ENCODE peak calls at places on chromosomes 3 and 15, in ten cellular contexts. O is NCI-H1092 treated with DMSO at 0.1 percent for 48 hours; I is Caki2; C is head of caudate nucleus; K is activated CD8-positive, alpha-beta memory T cell treated with anti-CD3 and anti-CD28 coated beads, Interleukin-2, amount 10 ng/mL, durations not matched to agents 7 days and 5 days; S is A549; B is nucleus accumbens; Q is neuronal stem cell; L is NCI-H2081; J is HL-60. T is an unnamed sample.

GRCh38 chr3:14836049-14836468 is 17.3 kb downstream of the FGD5 start:
- DNase-seq in L (no peak), Q (no peak), J (no peak), O (no peak), I (no peak), B (no peak), K (no peak), S (no peak), C (no peak), T (no peak)

GRCh38 chr3:100299031-100299430 is 35.5 kb upstream of the NIT2 start:
- DNase-seq in K (no peak), O (no peak), C (no peak), L (no peak), J (no peak), Q (no peak), S (no peak), B (no peak), I (no peak), T (no peak)

GRCh38 chr15:61186905-61187865 is 41.9 kb downstream of the RORA start:
- DNase-seq in J (no peak), O (no peak), B (no peak), S (no peak), K (no peak), C (no peak), L (no peak), I (no peak), Q (no peak), T (no peak)

GRCh38 chr15:92328207-92328606 is 65.5 kb upstream of the ST8SIA2 start:
- DNase-seq in C (no peak), I (no peak), J (no peak), B (no peak), S (no peak), Q (no peak), L (no peak), O (no peak), K (no peak), T (no peak)

GRCh38 chr3:67059443-67059842 is 61.3 kb downstream of the KBTBD8 start:
- DNase-seq in K (no peak), L (no peak), Q (no peak), O (no peak), B (no peak), C (no peak), S (no peak), J (no peak), I (no peak), T (no peak)

GRCh38 chr15:100338971-100339444 is 2.8 kb downstream of the ADAMTS17 start:
- DNase-seq in S (peak; percentile 26), J (peak; percentile 38), Q (peak; percentile 53), C (peak; percentile 68), K (peak; percentile 77), O (peak; percentile 55), L (peak; percentile 45), I (peak; percentile 21), B (peak; percentile 13), T (peak; percentile 72)

GRCh38 chr3:102353148-102353547 is 81.7 kb upstream of the ZPLD1 start:
- DNase-seq in K (no peak), I (no peak), C (no peak), S (no peak), Q (no peak), J (no peak), L (no peak), B (no peak), O (no peak), T (no peak)

GRCh38 chr3:30123224-30123623 is 483.2 kb upstream of the TGFBR2 start:
- DNase-seq in C (no peak), O (no peak), B (no peak), Q (no peak), I (no peak), J (no peak), S (no peak), K (no peak), L (no peak), T (no peak)